ENCODE peak calls at places on chromosomes 6 and 20, in six cellular contexts. V is fibroblast of lung; Q is stimulated activated naive B cell treated with anti-CD40 and anti-IgM and Interleukin-4, amounts not matched to agents 10 μg/mL and 1 μg/mL and 100 μg/mL, for 72 hours; D is AG10803; X is kidney tubule cell; J is kidney glomerular epithelial cell. Z is an unnamed sample.

GRCh38 chr20:11051146-11051545 is 377.3 kb upstream of the JAG1 start:
- DNase-seq in Q (no peak), X (no peak), V (no peak), J (no peak), D (no peak), Z (no peak)

GRCh38 chr6:154267508-154268106 is 89.0 kb downstream of the IPCEF1 start:
- DNase-seq in D (no peak), X (no peak), V (no peak), J (no peak), Q (no peak), Z (no peak)

GRCh38 chr6:23696946-23697345 is 429.1 kb upstream of the NRSN1 start:
- DNase-seq in D (no peak), J (no peak), X (no peak), V (no peak), Q (no peak), Z (no peak)

GRCh38 chr6:96499781-96500180 is 21.8 kb upstream of the UFL1 start:
- DNase-seq in V (no peak), Q (no peak), D (no peak), J (no peak), X (no peak), Z (no peak)

GRCh38 chr6:26354162-26354561 is 10.8 kb upstream of the BTN3A2 start:
- DNase-seq in X (peak), Q (no peak), D (no peak), J (no peak), V (no peak), Z (no peak)

GRCh38 chr6:43124481-43124880 is 46.6 kb upstream of the SRF start:
- DNase-seq in V (no peak), Q (no peak), X (no peak), J (no peak), D (no peak), Z (no peak)

GRCh38 chr6:44023586-44024454 is 103.4 kb downstream of the MRPL14 start:
- DNase-seq in D (no peak), Q (no peak), J (no peak), V (no peak), X (no peak), Z (no peak)

GRCh38 chr20:56345911-56346310 is 12.9 kb upstream of the FAM210B start:
- DNase-seq in Q (no peak), D (no peak), J (no peak), X (no peak), V (no peak), Z (no peak)

GRCh38 chr6:35589201-35589739 is 76.6 kb upstream of the TULP1 start:
- DNase-seq in J (no peak), Q (no peak), V (no peak), D (no peak), X (no peak), Z (no peak)

GRCh38 chr6:167745660-167746376 is 80.9 kb upstream of the AFDN start:
- DNase-seq in V (no peak), X (no peak), Q (no peak), J (no peak), D (no peak), Z (no peak)